ENCODE peak calls at places on chromosomes 4 and X, in six cellular contexts. O is H1, E is GM12878, Y is K562, W is HCT116, H is SK-N-SH. L is an unnamed sample.
A peak's percentile ranks its signal among the peaks of the same experiment; 100 is the strongest.

GRCh38 chr4:13544556-13545393 is 467 bp upstream of the NKX3-2 start:
- DNase-seq in W (peak; percentile 81), E (no peak), Y (peak; percentile 95), O (peak; percentile 95), H (peak; percentile 87), L (no peak)

GRCh38 chr4:54185380-54185779 is 43.7 kb upstream of the PDGFRA start:
- DNase-seq in W (peak; percentile 13), O (no peak), E (no peak), Y (no peak), H (no peak), L (no peak)

GRCh38 chr4:109691411-109691920 is 11.8 kb downstream of the CASP6 start:
- DNase-seq in O (no peak), H (no peak), E (no peak), W (no peak), Y (no peak), L (no peak)

GRCh38 chr4:38069271-38069760 is 109.1 kb downstream of the PTTG2 start:
- DNase-seq in Y (peak; percentile 67), E (no peak), H (peak; percentile 53), W (no peak), O (no peak), L (no peak)

GRCh38 chr4:38015886-38016515 is 55.8 kb downstream of the PTTG2 start:
- DNase-seq in H (no peak), Y (no peak), W (no peak), E (no peak), O (no peak), L (no peak)

GRCh38 chr4:5051210-5051691 is at the start of gene STK32B:
- DNase-seq in Y (peak; percentile 67), O (peak; percentile 81), E (no peak), W (no peak), H (peak; percentile 70), L (no peak)

GRCh38 chr4:52550186-52550585 is 108.9 kb downstream of the USP46 start:
- DNase-seq in O (no peak), H (no peak), W (no peak), Y (no peak), E (no peak), L (no peak)

GRCh38 chrX:104306180-104306579 is 51.4 kb upstream of the ESX1 start:
- DNase-seq in O (no peak), E (no peak), H (no peak), Y (no peak), W (no peak), L (no peak)

GRCh38 chr4:154208424-154208823 is 283.2 kb downstream of the DCHS2 start:
- DNase-seq in O (no peak), W (peak; percentile 34), H (no peak), E (no peak), Y (peak; percentile 67), L (no peak)

GRCh38 chr4:12703076-12703475 is 781.1 kb downstream of the RAB28 start:
- DNase-seq in Y (no peak), W (no peak), H (no peak), O (no peak), E (no peak), L (no peak)

GRCh38 chrX:14673764-14674163 is 144.4 kb downstream of the GLRA2 start:
- DNase-seq in E (peak; percentile 70), H (no peak), Y (no peak), W (peak; percentile 78), O (no peak), L (no peak)

GRCh38 chrX:149259241-149259640 is 245.9 kb downstream of the IDS start:
- DNase-seq in H (no peak), W (no peak), Y (no peak), E (no peak), O (no peak), L (no peak)

GRCh38 chr4:113636877-113637276 is 124.7 kb downstream of the CAMK2D start:
- DNase-seq in O (no peak), W (no peak), H (no peak), E (no peak), Y (peak; percentile 19), L (no peak)

GRCh38 chrX:37926700-37927099 is 79.3 kb upstream of the DYNLT3 start:
- DNase-seq in O (no peak), Y (peak; percentile 12), W (no peak), E (peak; percentile 4), H (peak; percentile 8), L (no peak)

GRCh38 chrX:128518508-128518907 is 466.3 kb upstream of the ACTRT1 start:
- DNase-seq in E (no peak), W (no peak), H (peak; percentile 4), O (no peak), Y (no peak), L (no peak)

GRCh38 chrX:71103110-71103983 is 3.2 kb downstream of the CXorf65 start:
- DNase-seq in E (no peak), O (peak; percentile 56), Y (peak; percentile 94), W (no peak), H (peak; percentile 64), L (no peak)
- TF ChIP-seq SIN3A in E (no peak), O (no peak), Y (no peak), W (no peak), H (no peak), L (no peak)

GRCh38 chrX:129613596-129613995 is 41.2 kb downstream of the APLN start:
- DNase-seq in Y (no peak), O (no peak), W (no peak), H (no peak), E (no peak), L (no peak)
- TF ChIP-seq SIN3A in Y (no peak), O (no peak), W (no peak), H (no peak), E (no peak), L (no peak)

DNA sequence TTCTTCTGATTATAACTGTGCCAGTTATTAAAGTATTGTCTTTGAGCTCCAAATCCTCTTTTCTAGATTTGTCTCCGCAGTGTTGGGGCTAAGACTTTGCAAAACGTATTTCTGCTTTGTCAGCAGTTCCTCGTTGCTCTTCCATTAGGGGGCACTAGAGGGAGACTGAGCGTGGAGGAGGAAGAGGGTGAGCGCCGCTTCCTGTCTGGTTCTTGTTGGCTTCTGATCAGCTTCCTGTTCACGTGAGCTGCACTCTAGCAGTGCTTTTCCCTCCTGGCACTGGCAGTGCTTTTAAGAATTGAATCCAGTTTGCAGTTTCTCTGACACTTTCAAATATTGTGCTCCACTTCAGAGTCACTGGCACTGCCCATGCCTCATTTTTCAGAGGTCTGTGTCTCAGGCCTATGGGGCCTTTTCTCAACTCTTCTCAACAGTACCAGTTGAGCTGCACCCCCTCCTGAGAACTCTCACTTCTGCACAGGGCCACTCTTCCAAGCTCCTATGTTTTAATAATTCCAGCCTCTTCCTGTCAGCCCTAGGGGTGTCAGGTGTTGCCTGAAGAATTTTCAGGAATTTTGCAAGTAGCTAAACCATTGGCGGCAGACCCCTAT is 54.4 kb upstream of the LCORL start:
- DNase-seq in Y (peak; percentile 48), E (no peak), H (peak; percentile 6), O (peak; percentile 54), W (peak; percentile 52), L (no peak)
- TF ChIP-seq SIN3A in Y (no peak), E (no peak), H (no peak), O (no peak), W (peak; percentile 37), L (no peak)

DNA sequence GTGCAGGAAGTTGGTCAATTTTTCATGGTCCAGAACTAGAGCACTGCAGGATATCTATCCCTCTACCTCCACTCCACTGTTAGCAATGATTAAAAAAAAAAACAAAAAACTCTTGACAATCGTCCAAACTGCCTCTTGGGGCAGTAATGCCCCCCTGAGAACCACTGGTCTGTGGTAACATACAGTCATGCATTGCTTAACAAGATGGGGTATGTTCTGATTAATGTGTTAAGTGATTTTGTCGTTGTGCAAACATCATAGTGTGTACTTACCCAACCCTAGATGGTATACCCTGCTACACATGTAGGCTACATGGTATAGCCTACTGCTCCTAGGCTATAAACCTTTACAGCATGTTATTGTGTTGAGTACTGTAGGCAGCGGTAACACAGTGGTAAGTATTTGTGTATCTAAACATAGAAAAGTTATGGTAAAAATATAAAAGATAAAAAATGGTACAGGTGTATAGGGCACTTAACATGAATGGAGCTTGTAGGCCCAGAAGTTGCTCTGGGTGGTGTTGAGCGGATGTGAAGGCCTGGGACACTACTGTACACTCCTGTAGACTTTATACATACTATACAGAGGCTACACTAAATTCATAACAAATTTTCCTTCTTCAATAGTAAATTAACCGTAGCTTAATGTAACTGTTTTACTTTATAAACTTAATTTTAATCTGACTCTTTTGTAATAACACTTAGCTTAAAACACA is 34.1 kb downstream of the ART3 start:
- DNase-seq in E (no peak), Y (peak; percentile 23), O (no peak), W (no peak), H (peak; percentile 10), L (no peak)
- TF ChIP-seq SIN3A in E (no peak), Y (no peak), O (no peak), W (no peak), H (no peak), L (no peak)

GRCh38 chr4:15400911-15401671 is 26.7 kb upstream of the C1QTNF7 start:
- DNase-seq in E (no peak), O (no peak), H (peak; percentile 4), Y (no peak), W (no peak), L (no peak)
- TF ChIP-seq SIN3A in E (no peak), O (no peak), H (no peak), Y (no peak), W (no peak), L (no peak)

DNA sequence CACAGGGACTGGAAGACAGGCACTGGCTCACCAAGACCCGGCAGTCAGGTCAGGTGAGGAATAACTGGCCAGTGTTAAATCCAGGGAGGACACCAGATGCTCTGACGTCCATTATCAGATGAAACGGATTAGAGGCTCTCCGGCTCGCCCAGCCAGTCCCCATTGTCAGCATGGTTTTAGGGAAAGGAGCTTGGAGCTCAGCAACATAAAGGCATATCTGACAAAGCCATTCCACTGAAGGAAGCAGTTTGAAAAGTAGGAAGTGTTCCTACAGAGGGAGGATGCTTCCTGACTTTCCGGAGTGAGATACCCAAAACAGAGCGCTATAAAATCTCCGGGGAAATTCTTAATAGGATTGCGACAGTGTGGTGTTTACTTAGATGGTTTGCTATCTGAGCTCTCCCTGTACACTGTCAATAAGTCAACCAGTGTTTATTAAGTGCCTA is 14.8 kb downstream of the NDNF start:
- DNase-seq in Y (no peak), H (peak; percentile 42), O (no peak), W (no peak), E (no peak), L (no peak)
- TF ChIP-seq SIN3A in Y (no peak), H (no peak), O (no peak), W (no peak), E (no peak), L (no peak)

DNA sequence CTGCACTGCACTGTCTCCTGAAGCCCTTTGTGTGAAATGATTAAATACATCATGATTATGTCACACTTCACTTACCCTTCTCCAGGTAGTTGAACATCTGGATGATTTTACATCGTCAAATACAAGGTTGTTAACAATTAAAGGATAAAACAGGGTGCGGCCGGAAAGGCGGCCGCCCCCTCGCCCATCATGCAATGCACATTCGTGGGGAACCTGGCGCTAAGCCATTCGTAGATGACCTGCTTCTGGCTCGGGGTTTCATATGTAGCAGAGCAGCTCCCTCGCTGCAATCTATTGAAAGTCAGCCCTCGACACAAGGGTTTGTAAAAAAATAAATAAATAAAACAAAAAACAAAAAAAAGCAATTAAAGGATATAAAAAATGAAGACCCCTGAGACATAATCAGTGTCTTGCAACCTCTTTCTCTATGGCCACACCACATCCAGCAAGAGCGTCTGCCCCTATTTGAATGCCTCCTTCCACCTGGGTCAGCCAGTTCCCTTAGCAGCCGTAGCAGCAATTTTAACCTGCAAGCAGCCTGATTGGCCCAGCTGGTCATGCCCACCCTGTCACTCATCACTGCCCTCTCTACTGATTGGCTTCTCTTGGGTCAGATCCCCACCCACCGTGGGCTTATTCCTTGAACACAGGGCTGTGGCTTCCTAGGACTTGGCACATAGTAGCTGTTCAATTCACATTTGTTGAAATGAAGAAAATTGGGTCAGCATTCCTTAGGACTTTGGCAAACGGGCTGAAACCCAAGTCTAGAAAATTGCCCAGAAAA is 147.8 kb upstream of the PSAPL1 start:
- DNase-seq in O (no peak), W (no peak), H (no peak), E (no peak), Y (peak; percentile 19), L (no peak)
- TF ChIP-seq SIN3A in O (no peak), W (no peak), H (no peak), E (no peak), Y (no peak), L (no peak)